ENCODE peak calls at places on chromosomes 7 and 10, in seven cellular contexts. B is coronary artery, R is cardiac septum, M is NCI-H1694 treated with DMSO at 0.1 percent for 48 hours, J is iPS-NIHi11, N is SJSA1, Z is BE2C. S is an unnamed sample.

GRCh38 chr10:871951-872403 is 59.5 kb downstream of the LARP4B start:
- DNase-seq in R (no peak), N (no peak), J (no peak), B (no peak), M (no peak), Z (no peak), S (no peak)

GRCh38 chr7:102261451-102261850 is 25.2 kb upstream of the SH2B2 start:
- DNase-seq in J (no peak), R (no peak), Z (no peak), M (no peak), N (no peak), B (no peak), S (no peak)

GRCh38 chr10:7626283-7626682 is 40.5 kb downstream of the ITIH5 start:
- DNase-seq in B (no peak), Z (no peak), J (no peak), R (no peak), N (peak), M (no peak), S (no peak)

GRCh38 chr10:69902835-69903535 is 101.3 kb downstream of the COL13A1 start:
- DNase-seq in N (no peak), R (no peak), M (no peak), B (no peak), Z (no peak), J (no peak), S (no peak)

GRCh38 chr10:96613565-96613964 is 26.8 kb upstream of the TM9SF3 start:
- DNase-seq in B (no peak), N (no peak), J (no peak), Z (no peak), M (no peak), R (no peak), S (peak)

GRCh38 chr10:132155723-132156381 is 30.9 kb upstream of the DPYSL4 start:
- DNase-seq in Z (no peak), R (no peak), N (no peak), B (no peak), J (no peak), M (no peak), S (no peak)

GRCh38 chr7:2398506-2398905 is 4.9 kb upstream of the CHST12 start:
- DNase-seq in M (no peak), B (no peak), J (no peak), Z (no peak), R (no peak), N (no peak), S (no peak)

GRCh38 chr10:108561649-108562048 is 1361.7 kb downstream of the XPNPEP1 start:
- DNase-seq in Z (no peak), R (no peak), J (no peak), B (no peak), M (no peak), N (no peak), S (peak)

GRCh38 chr10:110404374-110404773 is 93.3 kb upstream of the DUSP5 start:
- DNase-seq in M (no peak), B (no peak), N (no peak), J (no peak), R (no peak), Z (no peak), S (no peak)

GRCh38 chr7:19560111-19560883 is 148.5 kb downstream of the POLR1F start:
- DNase-seq in J (no peak), R (no peak), Z (no peak), B (no peak), N (peak), M (no peak), S (peak)

GRCh38 chr10:95327367-95327766 is 36.6 kb upstream of the PDLIM1 start:
- DNase-seq in M (peak), J (no peak), Z (no peak), R (no peak), B (no peak), N (no peak), S (no peak)

GRCh38 chr7:82945480-82945879 is 217.2 kb downstream of the PCLO start:
- DNase-seq in R (no peak), Z (no peak), B (no peak), N (no peak), M (no peak), J (no peak), S (no peak)

GRCh38 chr7:142714375-142714774 is 34.9 kb upstream of the PRSS1 start:
- DNase-seq in J (no peak), R (no peak), M (no peak), B (no peak), N (no peak), Z (no peak), S (no peak)

GRCh38 chr10:373516-374309 is 238.5 kb downstream of the ZMYND11 start:
- DNase-seq in B (no peak), N (peak), M (no peak), R (no peak), J (no peak), Z (peak), S (peak)

GRCh38 chr7:44280993-44281721 is 44.2 kb downstream of the CAMK2B start:
- DNase-seq in J (no peak), N (no peak), R (peak), M (no peak), B (peak), Z (peak), S (no peak)

GRCh38 chr10:46520941-46521340 is 35.5 kb downstream of the GPRIN2 start:
- DNase-seq in R (peak), N (peak), B (no peak), Z (peak), M (peak), J (no peak), S (no peak)

GRCh38 chr10:34740321-34740720 is 74.8 kb downstream of the PARD3 start:
- DNase-seq in M (no peak), N (no peak), Z (no peak), J (no peak), R (no peak), B (no peak), S (no peak)

GRCh38 chr7:26291699-26292538 is at the start of gene SNX10:
- DNase-seq in R (peak), M (peak), J (peak), Z (no peak), B (no peak), N (no peak), S (no peak)

GRCh38 chr10:44193156-44193555 is 191.7 kb downstream of the CXCL12 start:
- DNase-seq in Z (no peak), M (no peak), J (no peak), N (no peak), B (no peak), R (no peak), S (peak)

GRCh38 chr7:35725280-35725680 is 30.3 kb upstream of the HERPUD2 start:
- DNase-seq in B (no peak), Z (no peak), R (no peak), J (no peak), N (no peak), M (no peak), S (no peak)

GRCh38 chr10:89771684-89772083 is 70.3 kb downstream of the KIF20B start:
- DNase-seq in J (no peak), B (no peak), N (no peak), M (no peak), Z (no peak), R (no peak), S (no peak)

GRCh38 chr10:126783806-126784205 is 113.3 kb upstream of the C10orf90 start:
- DNase-seq in R (no peak), J (no peak), Z (no peak), N (no peak), M (no peak), B (no peak), S (no peak)

GRCh38 chr10:110498982-110499795 is 1.5 kb downstream of the DUSP5 start:
- DNase-seq in M (no peak), J (no peak), Z (peak), B (no peak), R (no peak), N (peak), S (peak)

GRCh38 chr7:51328351-51328801 is 11.8 kb upstream of the COBL start:
- DNase-seq in Z (no peak), M (no peak), B (no peak), J (no peak), N (no peak), R (no peak), S (no peak)

GRCh38 chr10:93701903-93702277 is 502 bp downstream of the FRA10AC1 start:
- DNase-seq in J (peak), N (no peak), R (no peak), Z (no peak), B (no peak), M (peak), S (peak)

GRCh38 chr7:1666779-1667565 is 3.1 kb upstream of the ELFN1 start:
- DNase-seq in R (peak), N (no peak), B (peak), Z (peak), J (peak), M (no peak), S (no peak)

GRCh38 chr7:19963695-19964094 is 190.3 kb upstream of the TMEM196 start:
- DNase-seq in Z (no peak), N (no peak), B (no peak), M (no peak), R (no peak), J (no peak), S (no peak)

GRCh38 chr10:114057845-114058244 is 14.2 kb downstream of the ADRB1 start:
- DNase-seq in M (no peak), N (no peak), J (no peak), R (no peak), B (no peak), Z (no peak), S (no peak)

GRCh38 chr7:130938661-130939060 is 204.7 kb upstream of the KLF14 start:
- DNase-seq in N (no peak), B (no peak), J (no peak), Z (no peak), R (no peak), M (no peak), S (no peak)

GRCh38 chr7:124959676-124960075 is 30.1 kb upstream of the POT1 start:
- DNase-seq in Z (no peak), J (no peak), N (no peak), M (no peak), R (no peak), B (no peak), S (no peak)